ENCODE peak calls at places on chromosomes 7 and 10, in nine cellular contexts. One of them, this sample, is unnamed.

GRCh38 chr7:118330373-118330772 is 105.9 kb downstream of the ANKRD7 start:
- DNase-seq in central memory CD8-positive, alpha-beta T cell: no peak
- DNase-seq in stimulated activated CD8-positive, alpha-beta memory T cell treated with anti-CD3 and anti-CD28 coated beads, Interleukin-4, amount 100 ng/mL, for 1 hour: no peak
- DNase-seq in RKO: peak; percentile 39
- DNase-seq in GM19239: no peak
- DNase-seq in T-helper 2 cell: no peak
- DNase-seq in foreskin fibroblast: no peak
- DNase-seq in Right ventricle myocardium superior: no peak
- DNase-seq in CD4-positive, alpha-beta T cell: no peak
- DNase-seq in this sample: no peak

GRCh38 chr10:103812431-103812830 is 42.9 kb downstream of the SH3PXD2A start:
- DNase-seq in RKO: no peak
- DNase-seq in CD4-positive, alpha-beta T cell: no peak
- DNase-seq in foreskin fibroblast: no peak
- DNase-seq in central memory CD8-positive, alpha-beta T cell: no peak
- DNase-seq in GM19239: no peak
- DNase-seq in stimulated activated CD8-positive, alpha-beta memory T cell treated with anti-CD3 and anti-CD28 coated beads, Interleukin-4, amount 100 ng/mL, for 1 hour: no peak
- DNase-seq in T-helper 2 cell: no peak
- DNase-seq in Right ventricle myocardium superior: no peak
- DNase-seq in this sample: no peak

GRCh38 chr10:119308556-119309422 is 101.4 kb downstream of the GRK5 start:
- DNase-seq in T-helper 2 cell: no peak
- DNase-seq in foreskin fibroblast: no peak
- DNase-seq in RKO: no peak
- DNase-seq in GM19239: no peak
- DNase-seq in CD4-positive, alpha-beta T cell: no peak
- DNase-seq in central memory CD8-positive, alpha-beta T cell: no peak
- DNase-seq in Right ventricle myocardium superior: no peak
- DNase-seq in stimulated activated CD8-positive, alpha-beta memory T cell treated with anti-CD3 and anti-CD28 coated beads, Interleukin-4, amount 100 ng/mL, for 1 hour: no peak
- DNase-seq in this sample: no peak

GRCh38 chr7:155796381-155797261 is 15.6 kb downstream of the SHH start:
- DNase-seq in central memory CD8-positive, alpha-beta T cell: peak; percentile 56
- DNase-seq in CD4-positive, alpha-beta T cell: peak; percentile 32
- DNase-seq in foreskin fibroblast: no peak
- DNase-seq in T-helper 2 cell: peak; percentile 54
- DNase-seq in RKO: peak; percentile 48
- DNase-seq in GM19239: peak; percentile 86
- DNase-seq in stimulated activated CD8-positive, alpha-beta memory T cell treated with anti-CD3 and anti-CD28 coated beads, Interleukin-4, amount 100 ng/mL, for 1 hour: peak; percentile 41
- DNase-seq in Right ventricle myocardium superior: peak; percentile 77
- DNase-seq in this sample: peak; percentile 45

GRCh38 chr10:91613411-91614253 is 19.2 kb downstream of the PPP1R3C start:
- DNase-seq in CD4-positive, alpha-beta T cell: no peak
- DNase-seq in RKO: peak; percentile 95
- DNase-seq in GM19239: no peak
- DNase-seq in Right ventricle myocardium superior: no peak
- DNase-seq in stimulated activated CD8-positive, alpha-beta memory T cell treated with anti-CD3 and anti-CD28 coated beads, Interleukin-4, amount 100 ng/mL, for 1 hour: no peak
- DNase-seq in foreskin fibroblast: peak; percentile 97
- DNase-seq in central memory CD8-positive, alpha-beta T cell: no peak
- DNase-seq in T-helper 2 cell: no peak
- DNase-seq in this sample: no peak

GRCh38 chr7:81956520-81956919 is 186.7 kb upstream of the HGF start:
- DNase-seq in T-helper 2 cell: no peak
- DNase-seq in Right ventricle myocardium superior: no peak
- DNase-seq in RKO: peak; percentile 75
- DNase-seq in CD4-positive, alpha-beta T cell: no peak
- DNase-seq in foreskin fibroblast: peak; percentile 33
- DNase-seq in central memory CD8-positive, alpha-beta T cell: no peak
- DNase-seq in stimulated activated CD8-positive, alpha-beta memory T cell treated with anti-CD3 and anti-CD28 coated beads, Interleukin-4, amount 100 ng/mL, for 1 hour: no peak
- DNase-seq in GM19239: no peak
- DNase-seq in this sample: no peak

GRCh38 chr10:46251857-46252847 is 34.6 kb upstream of the ANTXRL start:
- DNase-seq in central memory CD8-positive, alpha-beta T cell: no peak
- DNase-seq in GM19239: no peak
- DNase-seq in RKO: no peak
- DNase-seq in CD4-positive, alpha-beta T cell: no peak
- DNase-seq in Right ventricle myocardium superior: no peak
- DNase-seq in stimulated activated CD8-positive, alpha-beta memory T cell treated with anti-CD3 and anti-CD28 coated beads, Interleukin-4, amount 100 ng/mL, for 1 hour: no peak
- DNase-seq in T-helper 2 cell: no peak
- DNase-seq in foreskin fibroblast: no peak
- DNase-seq in this sample: no peak

GRCh38 chr7:156397249-156397648 is 243.3 kb upstream of the RNF32 start:
- DNase-seq in GM19239: no peak
- DNase-seq in central memory CD8-positive, alpha-beta T cell: no peak
- DNase-seq in foreskin fibroblast: no peak
- DNase-seq in Right ventricle myocardium superior: no peak
- DNase-seq in stimulated activated CD8-positive, alpha-beta memory T cell treated with anti-CD3 and anti-CD28 coated beads, Interleukin-4, amount 100 ng/mL, for 1 hour: no peak
- DNase-seq in CD4-positive, alpha-beta T cell: no peak
- DNase-seq in T-helper 2 cell: no peak
- DNase-seq in RKO: no peak
- DNase-seq in this sample: no peak

GRCh38 chr10:107806006-107806405 is 641.5 kb upstream of the SORCS1 start:
- DNase-seq in central memory CD8-positive, alpha-beta T cell: no peak
- DNase-seq in T-helper 2 cell: no peak
- DNase-seq in foreskin fibroblast: no peak
- DNase-seq in GM19239: no peak
- DNase-seq in stimulated activated CD8-positive, alpha-beta memory T cell treated with anti-CD3 and anti-CD28 coated beads, Interleukin-4, amount 100 ng/mL, for 1 hour: no peak
- DNase-seq in Right ventricle myocardium superior: no peak
- DNase-seq in CD4-positive, alpha-beta T cell: no peak
- DNase-seq in RKO: no peak
- DNase-seq in this sample: no peak

GRCh38 chr7:64795176-64795575 is 948 bp downstream of the ZNF138 start:
- DNase-seq in RKO: no peak
- DNase-seq in stimulated activated CD8-positive, alpha-beta memory T cell treated with anti-CD3 and anti-CD28 coated beads, Interleukin-4, amount 100 ng/mL, for 1 hour: no peak
- DNase-seq in foreskin fibroblast: no peak
- DNase-seq in GM19239: no peak
- DNase-seq in T-helper 2 cell: no peak
- DNase-seq in central memory CD8-positive, alpha-beta T cell: no peak
- DNase-seq in Right ventricle myocardium superior: no peak
- DNase-seq in CD4-positive, alpha-beta T cell: no peak
- DNase-seq in this sample: no peak

GRCh38 chr7:12623885-12624498 is 53.5 kb downstream of the SCIN start:
- DNase-seq in central memory CD8-positive, alpha-beta T cell: no peak
- DNase-seq in foreskin fibroblast: no peak
- DNase-seq in Right ventricle myocardium superior: no peak
- DNase-seq in RKO: peak; percentile 49
- DNase-seq in stimulated activated CD8-positive, alpha-beta memory T cell treated with anti-CD3 and anti-CD28 coated beads, Interleukin-4, amount 100 ng/mL, for 1 hour: no peak
- DNase-seq in CD4-positive, alpha-beta T cell: no peak
- DNase-seq in GM19239: no peak
- DNase-seq in T-helper 2 cell: no peak
- DNase-seq in this sample: no peak

GRCh38 chr7:28703054-28703765 is 254.9 kb downstream of the TRIL start:
- DNase-seq in RKO: no peak
- DNase-seq in foreskin fibroblast: no peak
- DNase-seq in CD4-positive, alpha-beta T cell: no peak
- DNase-seq in GM19239: no peak
- DNase-seq in T-helper 2 cell: no peak
- DNase-seq in Right ventricle myocardium superior: no peak
- DNase-seq in central memory CD8-positive, alpha-beta T cell: no peak
- DNase-seq in stimulated activated CD8-positive, alpha-beta memory T cell treated with anti-CD3 and anti-CD28 coated beads, Interleukin-4, amount 100 ng/mL, for 1 hour: no peak
- DNase-seq in this sample: no peak

GRCh38 chr10:3006093-3006492 is 61.3 kb upstream of the PFKP start:
- DNase-seq in central memory CD8-positive, alpha-beta T cell: no peak
- DNase-seq in RKO: no peak
- DNase-seq in stimulated activated CD8-positive, alpha-beta memory T cell treated with anti-CD3 and anti-CD28 coated beads, Interleukin-4, amount 100 ng/mL, for 1 hour: no peak
- DNase-seq in GM19239: no peak
- DNase-seq in Right ventricle myocardium superior: no peak
- DNase-seq in T-helper 2 cell: no peak
- DNase-seq in CD4-positive, alpha-beta T cell: no peak
- DNase-seq in foreskin fibroblast: no peak
- DNase-seq in this sample: no peak

GRCh38 chr7:128801008-128801407 is 9.2 kb downstream of the CCDC136 start:
- DNase-seq in stimulated activated CD8-positive, alpha-beta memory T cell treated with anti-CD3 and anti-CD28 coated beads, Interleukin-4, amount 100 ng/mL, for 1 hour: no peak
- DNase-seq in Right ventricle myocardium superior: no peak
- DNase-seq in GM19239: no peak
- DNase-seq in RKO: no peak
- DNase-seq in foreskin fibroblast: no peak
- DNase-seq in CD4-positive, alpha-beta T cell: no peak
- DNase-seq in central memory CD8-positive, alpha-beta T cell: no peak
- DNase-seq in T-helper 2 cell: no peak
- DNase-seq in this sample: no peak

GRCh38 chr7:132422502-132423101 is 153.7 kb downstream of the PLXNA4 start:
- DNase-seq in Right ventricle myocardium superior: peak; percentile 45
- DNase-seq in CD4-positive, alpha-beta T cell: no peak
- DNase-seq in RKO: no peak
- DNase-seq in GM19239: no peak
- DNase-seq in T-helper 2 cell: no peak
- DNase-seq in foreskin fibroblast: peak; percentile 37
- DNase-seq in stimulated activated CD8-positive, alpha-beta memory T cell treated with anti-CD3 and anti-CD28 coated beads, Interleukin-4, amount 100 ng/mL, for 1 hour: no peak
- DNase-seq in central memory CD8-positive, alpha-beta T cell: no peak
- DNase-seq in this sample: no peak

GRCh38 chr10:18469125-18469524 is 182.3 kb downstream of the NSUN6 start:
- DNase-seq in stimulated activated CD8-positive, alpha-beta memory T cell treated with anti-CD3 and anti-CD28 coated beads, Interleukin-4, amount 100 ng/mL, for 1 hour: no peak
- DNase-seq in Right ventricle myocardium superior: no peak
- DNase-seq in foreskin fibroblast: no peak
- DNase-seq in T-helper 2 cell: no peak
- DNase-seq in CD4-positive, alpha-beta T cell: no peak
- DNase-seq in central memory CD8-positive, alpha-beta T cell: no peak
- DNase-seq in RKO: no peak
- DNase-seq in GM19239: no peak
- DNase-seq in this sample: no peak

GRCh38 chr10:29237786-29238185 is 51.1 kb upstream of the LYZL1 start:
- DNase-seq in foreskin fibroblast: no peak
- DNase-seq in CD4-positive, alpha-beta T cell: no peak
- DNase-seq in GM19239: no peak
- DNase-seq in T-helper 2 cell: no peak
- DNase-seq in Right ventricle myocardium superior: no peak
- DNase-seq in RKO: no peak
- DNase-seq in stimulated activated CD8-positive, alpha-beta memory T cell treated with anti-CD3 and anti-CD28 coated beads, Interleukin-4, amount 100 ng/mL, for 1 hour: no peak
- DNase-seq in central memory CD8-positive, alpha-beta T cell: no peak
- DNase-seq in this sample: no peak

GRCh38 chr10:44618910-44619309 is 234.0 kb upstream of the CXCL12 start:
- DNase-seq in stimulated activated CD8-positive, alpha-beta memory T cell treated with anti-CD3 and anti-CD28 coated beads, Interleukin-4, amount 100 ng/mL, for 1 hour: no peak
- DNase-seq in GM19239: no peak
- DNase-seq in foreskin fibroblast: no peak
- DNase-seq in CD4-positive, alpha-beta T cell: no peak
- DNase-seq in central memory CD8-positive, alpha-beta T cell: no peak
- DNase-seq in T-helper 2 cell: no peak
- DNase-seq in Right ventricle myocardium superior: no peak
- DNase-seq in RKO: no peak
- DNase-seq in this sample: no peak